ENCODE peak calls at places on chromosomes 1 and 21, in seven cellular contexts. Q is LNCaP clone FGC, L is epithelial cell of esophagus, X is spleen, U is cardiac muscle cell, B is heart left ventricle, N is thoracic aorta. W is an unnamed sample.

GRCh38 chr1:94081566-94082344 is 39.2 kb downstream of the ABCA4 start:
- DNase-seq in Q (no peak), L (peak; percentile 98), X (no peak), U (no peak), B (no peak), N (no peak), W (peak; percentile 69)

GRCh38 chr1:184649500-184649899 is 105.2 kb downstream of the EDEM3 start:
- DNase-seq in Q (no peak), L (no peak), X (no peak), U (no peak), B (no peak), N (no peak), W (peak; percentile 11)

GRCh38 chr21:41767606-41768370 is 936 bp upstream of the RIPK4 start:
- DNase-seq in Q (no peak), L (peak; percentile 46), X (no peak), U (no peak), B (no peak), N (no peak), W (no peak)

GRCh38 chr1:153397056-153397923 is 6.4 kb upstream of the S100A8 start:
- DNase-seq in Q (no peak), L (no peak), X (no peak), U (no peak), B (no peak), N (no peak), W (no peak)

GRCh38 chr1:212238552-212238951 is 46.7 kb upstream of the PPP2R5A start:
- DNase-seq in Q (peak; percentile 58), L (peak; percentile 13), X (no peak), U (no peak), B (no peak), N (no peak), W (no peak)

GRCh38 chr21:43717166-43717853 is 1.6 kb upstream of the PDXK start:
- DNase-seq in Q (no peak), L (no peak), X (no peak), U (no peak), B (peak; percentile 48), N (no peak), W (no peak)

GRCh38 chr1:183194527-183195145 is 8.6 kb downstream of the LAMC2 start:
- DNase-seq in Q (no peak), L (no peak), X (no peak), U (no peak), B (no peak), N (no peak), W (no peak)

GRCh38 chr1:112706505-112707216 is at the start of gene RHOC:
- DNase-seq in Q (no peak), L (peak; percentile 68), X (peak; percentile 93), U (peak; percentile 89), B (peak; percentile 89), N (no peak), W (peak; percentile 42)

GRCh38 chr1:220294754-220295419 is 22.6 kb upstream of the RAB3GAP2 start:
- DNase-seq in Q (no peak), L (no peak), X (no peak), U (no peak), B (no peak), N (no peak), W (no peak)

GRCh38 chr1:156885314-156885713 is 8.2 kb upstream of the PEAR1 start:
- DNase-seq in Q (no peak), L (no peak), X (no peak), U (no peak), B (no peak), N (no peak), W (no peak)

GRCh38 chr1:222749927-222750326 is 12.9 kb downstream of the FAM177B start:
- DNase-seq in Q (no peak), L (no peak), X (no peak), U (no peak), B (no peak), N (no peak), W (no peak)

GRCh38 chr1:180291004-180291403 is 60.9 kb downstream of the LHX4 start:
- DNase-seq in Q (no peak), L (no peak), X (no peak), U (no peak), B (no peak), N (no peak), W (peak; percentile 47)

GRCh38 chr1:240499012-240499411 is 112.9 kb downstream of the GREM2 start:
- DNase-seq in Q (no peak), L (peak; percentile 30), X (no peak), U (peak; percentile 6), B (no peak), N (no peak), W (peak; percentile 69)

GRCh38 chr1:41861509-41862410 is 57.0 kb downstream of the HIVEP3 start:
- DNase-seq in Q (no peak), L (no peak), X (no peak), U (no peak), B (no peak), N (no peak), W (no peak)

GRCh38 chr1:223189525-223189902 is 46.5 kb upstream of the TLR5 start:
- DNase-seq in Q (no peak), L (no peak), X (no peak), U (no peak), B (no peak), N (no peak), W (no peak)

GRCh38 chr1:48069662-48070432 is 72.7 kb upstream of the TRABD2B start:
- DNase-seq in Q (no peak), L (no peak), X (no peak), U (no peak), B (no peak), N (no peak), W (peak; percentile 36)

DNA sequence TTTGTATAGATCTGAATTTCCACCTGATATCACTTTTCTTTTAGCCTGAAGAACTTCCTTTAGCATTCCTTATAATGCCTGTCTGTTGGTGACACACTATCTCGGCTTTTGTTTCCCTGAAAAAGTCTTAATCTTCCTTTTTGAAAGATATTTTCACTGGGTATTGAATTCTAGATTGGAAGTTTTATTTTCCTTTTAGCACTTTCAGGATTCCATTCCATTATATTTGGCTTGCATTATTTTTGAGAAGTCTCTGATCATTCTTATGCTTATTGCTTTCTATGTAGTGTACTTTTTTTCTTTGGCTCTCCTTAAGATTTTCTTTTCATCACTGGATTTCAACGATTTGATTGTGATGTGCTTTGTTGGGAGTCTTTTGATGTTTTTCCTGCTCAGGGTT is 510.7 kb downstream of the RWDD3 start:
- DNase-seq in Q (no peak), L (no peak), X (no peak), U (no peak), B (no peak), N (no peak), W (no peak)
- H3K4me3 ChIP-seq in Q (no peak overlapping the region), L (no peak overlapping the region), X (no peak overlapping the region), U (no peak overlapping the region), B (no peak overlapping the region), N (no peak overlapping the region), W (no peak overlapping the region)

GRCh38 chr1:226706664-226707063 is 32.4 kb downstream of the ITPKB start:
- DNase-seq in Q (no peak), L (no peak), X (no peak), U (no peak), B (no peak), N (no peak), W (no peak)

GRCh38 chr1:226708342-226708780 is 30.7 kb downstream of the ITPKB start:
- DNase-seq in Q (no peak), L (peak; percentile 90), X (no peak), U (no peak), B (no peak), N (no peak), W (peak; percentile 75)

GRCh38 chr1:226709942-226710341 is 29.1 kb downstream of the ITPKB start:
- DNase-seq in Q (no peak), L (no peak), X (no peak), U (no peak), B (no peak), N (no peak), W (no peak)

GRCh38 chr1:226710501-226710900 is 28.6 kb downstream of the ITPKB start:
- DNase-seq in Q (no peak), L (peak; percentile 68), X (no peak), U (no peak), B (no peak), N (no peak), W (no peak)

GRCh38 chr1:226708967-226709396 is 30.1 kb downstream of the ITPKB start:
- DNase-seq in Q (no peak), L (no peak), X (no peak), U (no peak), B (no peak), N (no peak), W (no peak)
- TF ChIP-seq CTCF in Q (no peak), L (no peak), X (no peak), U (no peak), B (no peak), N (no peak), W (no peak)

GRCh38 chr1:52238474-52238873 is 96.6 kb downstream of the ZFYVE9 start:
- DNase-seq in Q (no peak), L (peak; percentile 89), X (no peak), U (no peak), B (no peak), N (no peak), W (peak; percentile 33)

GRCh38 chr1:52239708-52240001 is 97.8 kb downstream of the ZFYVE9 start:
- DNase-seq in Q (no peak), L (no peak), X (no peak), U (no peak), B (no peak), N (no peak), W (no peak)

GRCh38 chr1:52238887-52239707 is 97.2 kb downstream of the ZFYVE9 start:
- DNase-seq in Q (no peak), L (peak; percentile 70), X (no peak), U (no peak), B (no peak), N (no peak), W (peak; percentile 21)

GRCh38 chr1:52234708-52235107 is 92.8 kb downstream of the ZFYVE9 start:
- DNase-seq in Q (no peak), L (no peak), X (no peak), U (no peak), B (no peak), N (no peak), W (no peak)

DNA sequence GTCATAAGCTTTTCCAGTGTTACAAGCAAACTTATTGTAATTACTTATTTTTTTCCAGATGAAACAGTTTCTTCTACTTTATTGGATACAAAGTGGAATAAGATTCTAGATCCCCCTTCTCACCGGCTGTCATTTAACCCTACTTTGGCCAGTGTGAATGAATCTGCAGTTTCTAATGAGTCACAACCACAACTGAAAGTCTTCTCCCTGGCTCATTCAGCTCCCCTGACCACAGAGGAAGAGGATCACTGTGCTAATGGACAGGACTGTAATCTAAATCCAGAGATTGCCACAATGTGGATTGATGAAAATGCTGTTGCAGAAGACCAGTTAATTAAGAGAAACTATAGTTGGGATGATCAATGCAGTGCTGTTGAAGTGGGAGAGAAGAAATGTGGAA is 95.5 kb downstream of the ZFYVE9 start:
- DNase-seq in Q (no peak), L (peak; percentile 66), X (no peak), U (no peak), B (no peak), N (no peak), W (peak; percentile 39)
- H3K4me3 ChIP-seq in Q (no peak overlapping the region), L (no peak overlapping the region), X (no peak overlapping the region), U (no peak overlapping the region), B (no peak overlapping the region), N (no peak overlapping the region), W (no peak overlapping the region)

DNA sequence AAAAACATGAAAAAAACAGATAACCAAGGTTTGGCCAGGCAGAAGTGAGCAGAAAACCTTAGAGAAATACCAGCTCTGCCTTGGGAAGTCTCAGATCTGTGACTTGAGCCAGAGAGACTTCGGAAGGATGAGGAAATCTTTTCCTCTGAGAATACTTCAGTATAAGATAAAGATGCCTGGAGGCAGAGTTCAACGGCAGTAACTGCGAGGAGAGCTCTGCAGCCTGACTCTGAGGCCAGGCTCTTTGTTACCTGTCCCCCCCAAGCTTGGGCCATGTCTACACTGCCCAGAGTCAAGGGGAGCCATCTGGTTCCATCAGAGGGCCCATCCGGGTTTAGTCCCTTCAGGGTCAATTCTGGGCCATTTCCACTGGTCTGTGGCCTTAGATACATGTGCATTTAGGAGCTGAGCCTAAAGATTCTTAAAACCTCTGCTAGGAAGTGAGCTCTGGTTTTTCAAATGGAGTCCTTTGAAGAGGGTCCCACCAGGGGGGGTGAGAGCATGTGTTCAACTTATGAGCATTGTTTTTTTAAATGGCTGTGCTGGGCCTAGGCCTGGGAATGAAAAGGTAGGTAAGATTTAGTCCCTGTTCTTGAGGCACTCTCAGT is 8.7 kb downstream of the KIRREL1 start:
- DNase-seq in Q (no peak), L (peak; percentile 39), X (no peak), U (peak; percentile 49), B (no peak), N (no peak), W (peak; percentile 61)
- TF ChIP-seq CTCF in Q (no peak), L (no peak), X (no peak), U (peak; percentile 5), B (no peak), N (no peak), W (no peak)

W was measured in fibroblast of pulmonary artery.